ENCODE peak calls at places on chromosomes 16 and 17, in six cellular contexts. W is nephron progenitor cell, V is heart right ventricle, A is stomach, C is DND-41, H is PC-3. F is an unnamed sample.

GRCh38 chr16:73878616-73879015 is 418.0 kb upstream of the PSMD7 start:
- DNase-seq in V (no peak), H (peak; percentile 62), W (peak; percentile 7), A (no peak), C (no peak), F (no peak)

GRCh38 chr17:1649116-1649843 is 386 bp downstream of the RILP start:
- DNase-seq in W (no peak), A (peak; percentile 83), C (peak; percentile 82), V (peak; percentile 85), H (peak; percentile 77), F (peak; percentile 88)

GRCh38 chr17:7438050-7438614 is 1.2 kb upstream of the FGF11 start:
- DNase-seq in H (no peak), W (peak; percentile 86), A (peak; percentile 53), C (no peak), V (peak; percentile 82), F (peak; percentile 72)

GRCh38 chr17:81364278-81365147 is 30.7 kb upstream of the BAHCC1 start:
- DNase-seq in W (no peak), A (no peak), H (no peak), V (no peak), C (no peak), F (no peak)

GRCh38 chr17:82076785-82077591 is 11.4 kb upstream of the DUS1L start:
- DNase-seq in W (peak; percentile 39), H (no peak), V (no peak), A (no peak), C (no peak), F (no peak)

GRCh38 chr16:25109643-25110042 is 1.9 kb upstream of the LCMT1 start:
- DNase-seq in A (no peak), V (no peak), H (peak; percentile 91), C (no peak), W (no peak), F (no peak)

GRCh38 chr17:62573480-62574117 is 53.9 kb upstream of the MRC2 start:
- DNase-seq in H (no peak), A (no peak), C (no peak), W (no peak), V (no peak), F (no peak)

GRCh38 chr16:53065436-53066165 is 10.8 kb downstream of the CHD9 start:
- DNase-seq in C (no peak), H (no peak), W (no peak), A (no peak), V (no peak), F (no peak)

GRCh38 chr17:76844485-76844829 is 23.7 kb upstream of the MGAT5B start:
- DNase-seq in V (no peak), H (no peak), C (no peak), W (no peak), A (no peak), F (no peak)

GRCh38 chr16:23826528-23827244 is 9.1 kb upstream of the PRKCB start:
- DNase-seq in W (no peak), C (peak; percentile 34), A (no peak), H (no peak), V (no peak), F (peak; percentile 17)

DNA sequence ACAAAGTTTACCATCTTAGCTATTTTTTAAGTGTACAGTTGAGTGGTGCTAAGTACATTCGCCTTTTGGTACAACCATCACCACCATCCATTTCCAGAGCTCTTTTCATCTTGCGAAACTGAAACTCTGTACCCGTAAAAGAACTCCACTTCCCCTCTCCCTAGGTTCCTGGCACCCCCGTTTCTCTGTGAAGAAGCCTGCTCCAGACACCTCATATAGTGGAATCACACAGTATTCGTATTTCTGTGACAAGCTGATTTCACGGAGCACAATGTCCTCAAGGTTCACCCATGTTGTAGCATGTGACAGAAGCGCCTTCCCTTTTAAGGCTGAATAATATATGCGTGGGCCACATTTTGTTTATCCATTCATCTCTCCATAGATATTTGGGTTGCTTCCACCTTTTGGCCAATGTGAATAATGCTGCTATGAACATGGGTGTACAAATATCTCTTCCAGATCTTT is 54.2 kb upstream of the MAP3K14 start:
- DNase-seq in H (peak; percentile 31), W (no peak), A (no peak), V (no peak), C (no peak), F (no peak)
- TF ChIP-seq CTCF in H (no peak), W (no peak), A (no peak), V (no peak), C (no peak), F (no peak)

GRCh38 chr17:19551148-19551547 is 17.5 kb downstream of the SLC47A1 start:
- DNase-seq in W (no peak), V (no peak), H (peak; percentile 12), A (no peak), C (no peak), F (no peak)

GRCh38 chr17:19544366-19544765 is 10.7 kb downstream of the SLC47A1 start:
- DNase-seq in V (no peak), H (no peak), A (no peak), W (no peak), C (no peak), F (no peak)

GRCh38 chr17:19542247-19542646 is 8.6 kb downstream of the SLC47A1 start:
- DNase-seq in W (no peak), V (no peak), A (no peak), C (no peak), H (no peak), F (no peak)

GRCh38 chr17:19549746-19550623 is 16.3 kb downstream of the SLC47A1 start:
- DNase-seq in V (no peak), W (no peak), A (no peak), H (no peak), C (no peak), F (no peak)

DNA sequence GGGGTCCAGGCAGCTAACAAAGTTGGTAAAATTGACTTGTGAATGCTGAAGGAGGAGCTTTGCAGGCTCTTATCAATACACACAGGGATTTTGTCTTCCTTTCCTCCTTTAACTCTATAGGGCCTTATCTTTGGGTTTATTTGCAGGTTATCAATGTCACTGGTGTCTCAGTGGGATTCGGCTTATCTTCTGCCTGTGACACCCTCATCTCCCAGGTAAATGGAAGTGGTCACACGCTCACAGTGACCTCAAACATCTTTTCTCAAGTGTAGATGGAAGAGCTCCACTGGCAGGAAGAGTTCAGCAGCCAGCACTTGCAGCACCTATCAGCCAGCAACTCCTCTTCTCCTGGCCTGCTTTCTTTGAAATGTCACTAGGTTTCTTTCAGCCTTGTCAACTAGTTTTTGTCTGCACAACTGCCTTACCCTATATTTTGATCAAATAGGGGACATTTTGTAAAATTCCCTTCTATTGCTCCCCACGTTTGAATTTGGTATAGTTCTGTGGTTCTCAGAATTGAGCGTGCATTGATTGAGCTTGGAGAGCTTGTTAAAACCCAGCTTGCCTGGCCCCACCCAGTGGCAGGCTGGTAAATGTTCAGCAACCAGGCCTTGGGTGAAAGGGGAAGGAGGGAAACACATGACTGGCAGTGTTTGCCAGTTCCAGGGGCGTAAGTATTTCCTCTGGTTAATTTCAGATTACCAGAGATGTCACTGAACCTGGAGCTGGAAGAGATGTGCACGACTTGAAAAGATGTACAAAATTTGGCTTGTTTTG is 12.8 kb downstream of the SLC47A1 start:
- DNase-seq in A (peak; percentile 43), W (no peak), H (peak; percentile 18), V (peak; percentile 33), C (no peak), F (peak; percentile 11)
- TF ChIP-seq CTCF in A (no peak), W (no peak), H (peak; percentile 45), V (peak; percentile 28), C (no peak), F (no peak)

DNA sequence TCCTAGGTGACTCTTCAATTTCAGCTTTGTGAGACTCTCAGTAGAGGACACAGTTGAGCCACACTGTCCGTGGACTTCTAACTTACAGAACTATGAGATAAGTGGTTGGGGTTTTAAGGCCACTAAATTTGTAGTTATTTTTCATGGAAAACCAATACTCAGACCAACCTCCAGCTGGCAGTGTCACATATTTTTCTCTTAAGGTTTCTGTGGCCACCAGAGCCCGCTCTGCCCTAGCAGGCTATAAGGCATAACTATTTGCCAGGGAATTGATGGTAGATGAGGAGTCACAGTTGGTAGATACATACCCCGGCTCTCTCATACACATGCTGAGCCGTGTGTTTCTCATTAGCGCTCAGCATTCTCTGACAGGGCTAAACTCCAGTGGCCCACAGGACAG is 336.8 kb upstream of the MON1B start:
- DNase-seq in V (no peak), W (no peak), H (peak; percentile 29), C (no peak), A (no peak), F (no peak)
- TF ChIP-seq CTCF in V (no peak), W (no peak), H (peak; percentile 52), C (no peak), A (no peak), F (no peak)

DNA sequence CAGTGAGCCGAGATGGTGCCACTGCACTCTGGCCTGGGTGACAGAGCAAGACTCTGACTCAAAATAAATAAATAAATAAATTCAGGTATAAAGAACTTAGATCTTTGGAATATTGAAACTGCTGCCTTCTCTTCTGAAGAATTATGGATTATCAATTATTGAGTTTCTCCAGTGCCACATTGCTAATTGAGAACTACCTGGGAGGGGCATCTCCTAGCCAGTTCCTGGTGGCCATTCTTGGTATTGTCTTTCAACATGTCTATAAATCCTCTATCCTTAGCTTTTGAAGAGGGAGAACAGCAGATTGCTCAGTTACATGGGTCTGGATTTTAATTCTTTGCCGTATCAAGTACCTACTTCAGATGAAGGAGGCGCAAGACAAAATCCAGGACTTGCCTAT is 29.2 kb downstream of the CALCOCO2 start:
- DNase-seq in H (no peak), A (no peak), C (no peak), W (no peak), V (no peak), F (no peak)
- TF ChIP-seq CTCF in H (peak; percentile 43), A (no peak), C (peak; percentile 32), W (peak; percentile 12), V (no peak), F (no peak)

GRCh38 chr17:45812102-45812501 is 28.0 kb downstream of the CRHR1 start:
- DNase-seq in V (no peak), C (no peak), A (no peak), W (no peak), H (peak; percentile 47), F (no peak)
- TF ChIP-seq CTCF in V (peak; percentile 17), C (peak; percentile 55), A (no peak), W (peak; percentile 21), H (peak; percentile 47), F (no peak)